ENCODE peak calls at places on chromosomes 7 and 10, in five cellular contexts. Z is amygdala, P is colonic mucosa, I is EL, D is dorsolateral prefrontal cortex. M is an unnamed sample.

GRCh38 chr10:72692897-72693598 is 1.1 kb downstream of the MCU start:
- DNase-seq in Z (no peak), P (peak), I (peak), D (no peak), M (no peak)

GRCh38 chr10:95350212-95350829 is 59.5 kb upstream of the PDLIM1 start:
- DNase-seq in Z (no peak), P (no peak), I (no peak), D (no peak), M (no peak)

GRCh38 chr7:40470111-40470736 is 335.4 kb downstream of the SUGCT start:
- DNase-seq in Z (no peak), P (no peak), I (peak), D (no peak), M (no peak)

GRCh38 chr10:28300027-28300426 is 2.8 kb downstream of the MPP7 start:
- DNase-seq in Z (no peak), P (no peak), I (no peak), D (no peak), M (no peak)

GRCh38 chr7:493661-494251 is 25.9 kb downstream of the PDGFA start:
- DNase-seq in Z (no peak), P (no peak), I (no peak), D (no peak), M (no peak)

GRCh38 chr7:76223286-76223972 is 21.7 kb downstream of the SRRM3 start:
- DNase-seq in Z (no peak), P (no peak), I (no peak), D (no peak), M (no peak)

GRCh38 chr10:27192284-27192683 is 37.1 kb downstream of the MASTL start:
- DNase-seq in Z (peak), P (no peak), I (peak), D (peak), M (no peak)

GRCh38 chr10:119489572-119490326 is 52.8 kb downstream of the RGS10 start:
- DNase-seq in Z (no peak), P (peak), I (peak), D (no peak), M (no peak)

GRCh38 chr7:55101359-55101758 is 82.5 kb downstream of the EGFR start:
- DNase-seq in Z (no peak), P (no peak), I (no peak), D (no peak), M (no peak)

GRCh38 chr7:149584530-149584929 is 86.9 kb upstream of the ZNF746 start:
- DNase-seq in Z (no peak), P (no peak), I (no peak), D (no peak), M (no peak)

GRCh38 chr10:29007748-29008610 is 280.9 kb upstream of the LYZL1 start:
- DNase-seq in Z (no peak), P (no peak), I (no peak), D (no peak), M (no peak)

GRCh38 chr10:23474081-23474480 is 35.2 kb downstream of the OTUD1 start:
- DNase-seq in Z (no peak), P (no peak), I (no peak), D (no peak), M (no peak)

GRCh38 chr7:24722386-24723177 is 34.7 kb downstream of the GSDME start:
- DNase-seq in Z (peak), P (no peak), I (peak), D (no peak), M (no peak)

GRCh38 chr10:13351340-13351915 is 3.3 kb upstream of the SEPHS1 start:
- DNase-seq in Z (no peak), P (no peak), I (no peak), D (no peak), M (no peak)

GRCh38 chr7:45219801-45220200 is 62.2 kb downstream of the RAMP3 start:
- DNase-seq in Z (no peak), P (no peak), I (no peak), D (no peak), M (no peak)

GRCh38 chr7:17429579-17429978 is 131.1 kb downstream of the AHR start:
- DNase-seq in Z (no peak), P (no peak), I (no peak), D (no peak), M (no peak)

GRCh38 chr10:17216901-17217395 is 11.1 kb upstream of the VIM start:
- DNase-seq in Z (no peak), P (no peak), I (no peak), D (no peak), M (no peak)

GRCh38 chr7:47473499-47474210 is 108.3 kb downstream of the TNS3 start:
- DNase-seq in Z (no peak), P (no peak), I (no peak), D (no peak), M (no peak)

GRCh38 chr7:159007308-159008054 is 137.2 kb downstream of the VIPR2 start:
- DNase-seq in Z (no peak), P (no peak), I (no peak), D (no peak), M (no peak)

GRCh38 chr7:76310102-76310957 is 7.9 kb downstream of the HSPB1 start:
- DNase-seq in Z (peak), P (peak), I (no peak), D (peak), M (no peak)

GRCh38 chr7:12596225-12596790 is 25.8 kb downstream of the SCIN start:
- DNase-seq in Z (no peak), P (no peak), I (no peak), D (no peak), M (no peak)

M was measured in ureter.